ENCODE peak calls at places on chromosomes 6 and 20, in six cellular contexts. G, J, D, T, M and K are unnamed samples.

GRCh38 chr6:3751019-3751729 is at the start of gene PXDC1:
- DNase-seq in G (peak), D (peak), M (peak), J (no peak), T (peak), K (peak)

GRCh38 chr6:118659513-118660217 is 8.3 kb upstream of the CEP85L start:
- DNase-seq in T (no peak), D (no peak), J (no peak), M (no peak), G (no peak), K (no peak)

GRCh38 chr20:5484926-5485325 is 168.2 kb upstream of the PROKR2 start:
- DNase-seq in D (no peak), M (no peak), T (no peak), J (no peak), G (no peak), K (no peak)

GRCh38 chr6:149362289-149362688 is 37.8 kb upstream of the SUMO4 start:
- DNase-seq in D (no peak), G (no peak), T (no peak), M (no peak), J (no peak), K (no peak)

GRCh38 chr6:109491207-109491938 is 8.4 kb upstream of the ZBTB24 start:
- DNase-seq in J (peak), D (no peak), M (no peak), T (peak), G (no peak), K (no peak)

GRCh38 chr20:31719644-31720485 is 2.8 kb downstream of the BCL2L1 start:
- DNase-seq in J (no peak), G (no peak), T (no peak), M (no peak), D (peak), K (peak)

GRCh38 chr20:52981051-52981450 is 8.9 kb downstream of the TSHZ2 start:
- DNase-seq in J (no peak), M (no peak), D (no peak), T (no peak), G (no peak), K (no peak)

GRCh38 chr20:32609993-32610896 is 25.1 kb upstream of the NOL4L start:
- DNase-seq in T (no peak), D (no peak), J (no peak), G (no peak), M (no peak), K (no peak)

GRCh38 chr6:90233994-90234393 is 62.6 kb downstream of the BACH2 start:
- DNase-seq in D (no peak), T (no peak), J (no peak), M (no peak), G (no peak), K (no peak)

DNA sequence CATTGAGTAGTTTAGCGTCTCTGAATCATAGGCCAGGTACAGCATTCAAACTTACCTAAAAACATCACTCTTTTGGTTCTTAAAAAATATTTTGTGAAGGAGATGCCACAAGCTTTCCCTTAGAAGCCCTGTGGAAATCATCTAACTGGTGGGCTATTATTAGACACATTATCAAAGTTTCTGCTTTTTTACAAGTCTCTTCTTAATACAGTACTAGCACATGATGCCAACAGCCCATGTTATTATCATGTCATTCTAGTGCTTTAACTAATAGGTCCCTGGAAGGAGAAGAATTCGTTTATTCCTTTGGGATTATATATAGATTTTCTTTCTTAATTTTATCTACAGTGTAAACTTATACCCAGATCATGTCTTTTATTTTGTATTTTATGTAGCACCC is 146.0 kb upstream of the PTPRK start:
- DNase-seq in M (no peak), T (no peak), G (no peak), D (no peak), J (no peak), K (no peak)
- H2BK15ac ChIP-seq in M (no peak), T (no peak), G (no peak), D (no peak), J (no peak), K (no peak)

GRCh38 chr6:11475019-11475418 is 62.5 kb upstream of the TMEM170B start:
- DNase-seq in M (no peak), D (no peak), J (no peak), G (no peak), T (no peak), K (no peak)
- H3K27ac ChIP-seq in M (no peak), D (no peak), J (no peak), G (no peak), T (no peak), K (no peak)

GRCh38 chr20:63117661-63118302 is 98.1 kb downstream of the YTHDF1 start:
- DNase-seq in M (no peak), G (no peak), T (no peak), J (no peak), D (no peak), K (no peak)
- H2BK15ac ChIP-seq in M (no peak), G (no peak), T (no peak), J (no peak), D (no peak), K (no peak)

GRCh38 chr6:43824741-43825064 is 54.7 kb downstream of the VEGFA start:
- DNase-seq in T (no peak), D (no peak), G (no peak), J (no peak), M (no peak), K (no peak)
- H3K27ac ChIP-seq in T (no peak), D (no peak), G (no peak), J (no peak), M (no peak), K (no peak)

GRCh38 chr6:71513036-71513435 is 224.4 kb downstream of the OGFRL1 start:
- DNase-seq in G (no peak), D (no peak), J (no peak), T (no peak), M (no peak), K (no peak)
- H2BK15ac ChIP-seq in G (no peak), D (no peak), J (no peak), T (no peak), M (no peak), K (no peak)